ENCODE peak calls at places on chromosome 9, in four cellular contexts. G, K, L and P are unnamed samples.

GRCh38 chr9:94600258-94600657 is 6.6 kb upstream of the FBP2 start:
- DNase-seq in G (no peak), K (no peak), L (no peak), P (no peak)

GRCh38 chr9:131404581-131404980 is 10.7 kb downstream of the PRRC2B start:
- DNase-seq in G (no peak), K (no peak), L (no peak), P (no peak)

GRCh38 chr9:88580961-88581360 is 46.0 kb downstream of the NXNL2 start:
- DNase-seq in G (no peak), K (no peak), L (no peak), P (no peak)

GRCh38 chr9:89277454-89277853 is 33.5 kb upstream of the CKS2 start:
- DNase-seq in G (no peak), K (no peak), L (no peak), P (no peak)

GRCh38 chr9:70080481-70081119 is 37.0 kb downstream of the MAMDC2 start:
- DNase-seq in G (no peak), K (no peak), L (peak; percentile 81), P (peak; percentile 23)

GRCh38 chr9:88741335-88741734 is 206.4 kb downstream of the NXNL2 start:
- DNase-seq in G (no peak), K (no peak), L (no peak), P (no peak)

GRCh38 chr9:80874276-80874675 is 815.1 kb downstream of the TLE1 start:
- DNase-seq in G (no peak), K (no peak), L (no peak), P (no peak)

GRCh38 chr9:16535555-16535954 is 334.9 kb downstream of the BNC2 start:
- DNase-seq in G (no peak), K (no peak), L (no peak), P (no peak)

GRCh38 chr9:116701940-116702642 is 15.0 kb downstream of the TRIM32 start:
- DNase-seq in G (no peak), K (no peak), L (no peak), P (no peak)

GRCh38 chr9:79868532-79869189 is 296.9 kb downstream of the TLE4 start:
- DNase-seq in G (no peak), K (no peak), L (no peak), P (no peak)

GRCh38 chr9:91905237-91905650 is 44.8 kb downstream of the ROR2 start:
- DNase-seq in G (no peak), K (no peak), L (no peak), P (no peak)

GRCh38 chr9:91904541-91905236 is 45.3 kb downstream of the ROR2 start:
- DNase-seq in G (no peak), K (no peak), L (no peak), P (no peak)

GRCh38 chr9:91907387-91908292 is 42.4 kb downstream of the ROR2 start:
- DNase-seq in G (no peak), K (no peak), L (no peak), P (no peak)

GRCh38 chr9:91908293-91908623 is 41.8 kb downstream of the ROR2 start:
- DNase-seq in G (no peak), K (no peak), L (no peak), P (no peak)

DNA sequence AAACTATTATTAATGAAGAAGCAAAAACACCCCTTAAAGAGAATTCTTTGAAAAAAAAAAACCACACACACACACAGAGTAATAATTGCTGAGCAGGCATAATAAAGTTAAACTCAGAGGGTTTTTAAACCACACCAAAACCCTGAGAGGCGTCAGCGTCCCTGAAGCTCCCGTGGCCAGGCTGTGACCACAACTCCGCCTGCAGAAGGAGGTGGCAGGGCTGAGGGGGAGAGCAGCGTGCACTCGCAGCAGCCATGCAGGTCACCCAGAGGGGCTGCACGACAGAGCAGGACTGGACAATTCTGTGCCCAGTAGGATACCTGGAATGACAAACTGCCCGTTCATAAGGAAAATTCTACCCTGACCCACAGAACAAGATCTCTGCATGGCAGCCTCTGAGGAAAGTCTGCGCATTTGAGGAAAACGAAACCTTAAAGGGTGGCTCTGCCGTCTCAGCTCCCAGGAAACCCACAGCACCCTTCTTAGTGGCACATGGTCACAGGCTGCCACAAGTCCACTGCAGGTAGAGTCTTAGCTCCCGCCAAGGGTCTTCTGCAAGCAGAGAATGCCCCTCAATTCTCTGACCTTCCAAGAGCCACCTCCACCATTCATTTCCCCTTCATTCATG is 44.0 kb downstream of the ROR2 start:
- DNase-seq in G (peak; percentile 28), K (peak; percentile 70), L (no peak), P (peak; percentile 8)
- H3K4me3 ChIP-seq in G (peak overlapping the region; percentile 52), K (peak overlapping the region; percentile 73), L (peak overlapping the region; percentile 29), P (peak overlapping the region; percentile 39)

GRCh38 chr9:136403538-136403914 is 3.6 kb upstream of the SNAPC4 start:
- DNase-seq in G (no peak), K (peak; percentile 83), L (no peak), P (no peak)
- H3K4me1 ChIP-seq in G (peaks cover 26% of the 10 kb centered on the region), K (peaks cover 51% of the 10 kb centered on the region), L (no peaks in the 10 kb centered on the region), P (peaks cover 14% of the 10 kb centered on the region)

DNA sequence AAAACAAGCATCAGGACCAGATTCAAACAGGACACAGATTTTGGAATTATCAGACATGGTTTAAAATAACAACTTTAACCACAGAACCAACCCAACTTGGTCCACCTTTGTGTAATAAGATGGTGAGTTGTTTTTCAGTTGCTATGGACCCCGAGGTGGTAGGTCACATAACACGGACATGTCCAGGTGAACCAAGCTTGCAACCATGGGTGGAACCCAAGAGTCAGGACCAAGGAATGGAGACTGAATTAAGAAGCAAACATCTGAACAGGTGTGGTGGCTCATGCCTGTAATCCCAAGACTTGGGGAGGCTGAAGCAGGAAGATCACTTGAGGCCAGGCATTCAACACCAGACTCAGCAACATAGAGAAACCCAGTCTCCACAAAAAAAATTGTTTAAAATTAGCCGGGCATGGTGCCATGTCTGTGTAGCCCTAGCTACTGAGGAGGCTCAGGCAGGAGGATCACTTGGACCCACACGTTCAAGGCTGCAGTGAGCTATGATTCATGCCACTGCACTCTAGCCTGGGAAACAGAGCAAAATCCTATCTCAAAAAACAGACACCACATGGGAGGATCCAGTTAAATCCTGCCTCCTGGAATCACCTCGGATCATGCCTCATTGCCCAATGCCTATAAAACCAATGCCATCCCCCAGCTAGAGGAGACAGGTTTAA is 10.6 kb downstream of the PTBP3 start:
- DNase-seq in G (no peak), K (no peak), L (no peak), P (no peak)
- H3K4me3 ChIP-seq in G (no peak overlapping the region), K (no peak overlapping the region), L (no peak overlapping the region), P (no peak overlapping the region)

DNA sequence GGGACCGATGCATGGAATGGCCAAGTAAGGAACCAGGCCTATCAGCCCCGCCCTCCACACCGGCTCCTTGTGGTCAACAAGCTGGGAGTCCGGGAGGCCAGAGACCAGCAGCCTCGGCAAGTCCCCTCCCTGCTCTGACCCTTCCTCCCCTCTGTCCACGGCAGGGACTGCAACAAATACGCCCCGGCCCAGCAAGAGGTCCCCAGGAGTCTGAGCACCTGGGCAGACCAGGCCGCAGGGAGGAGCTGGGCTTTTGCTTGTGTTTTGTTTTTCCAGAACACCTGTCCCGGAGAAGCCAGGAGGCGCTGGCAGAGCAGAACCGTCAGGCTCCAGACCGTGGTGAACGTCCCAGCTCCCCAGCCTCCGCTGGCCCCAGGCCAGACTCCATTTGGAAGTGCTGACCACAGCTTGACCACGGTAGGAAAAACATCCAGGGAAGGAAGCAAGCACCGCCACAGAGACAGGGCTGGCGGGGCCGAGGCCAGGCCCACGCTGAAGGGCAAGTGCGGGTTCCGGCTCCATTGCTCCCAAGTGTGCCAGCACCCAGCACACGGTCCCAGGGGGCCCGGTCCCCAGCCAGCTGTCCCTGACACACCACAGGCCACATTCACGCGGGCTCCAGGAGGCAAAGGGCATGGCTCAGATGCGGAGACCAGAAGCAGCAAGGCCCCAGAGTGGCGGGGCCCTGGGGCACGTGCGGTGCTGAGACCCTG is 56.6 kb downstream of the VAV2 start:
- DNase-seq in G (peak; percentile 78), K (no peak), L (peak; percentile 83), P (peak; percentile 74)
- H3K4me1 ChIP-seq in G (peaks cover 31% of the 10 kb centered on the region), K (no peaks in the 10 kb centered on the region), L (no peaks in the 10 kb centered on the region), P (peaks cover 3% of the 10 kb centered on the region)

GRCh38 chr9:110578896-110579752 is at the start of gene SVEP1:
- DNase-seq in G (peak; percentile 44), K (no peak), L (no peak), P (peak; percentile 46)

GRCh38 chr9:110575169-110575568 is 4.4 kb downstream of the SVEP1 start:
- DNase-seq in G (no peak), K (no peak), L (peak; percentile 63), P (peak; percentile 14)

GRCh38 chr9:110573305-110573704 is 6.2 kb downstream of the SVEP1 start:
- DNase-seq in G (no peak), K (no peak), L (no peak), P (no peak)

GRCh38 chr9:110578575-110578895 is 1.0 kb downstream of the SVEP1 start:
- DNase-seq in G (no peak), K (no peak), L (no peak), P (no peak)

GRCh38 chr9:110575952-110576351 is 3.6 kb downstream of the SVEP1 start:
- DNase-seq in G (no peak), K (no peak), L (no peak), P (no peak)
- H3K4me3 ChIP-seq in G (no peak overlapping the region), K (no peak overlapping the region), L (no peak overlapping the region), P (peak overlapping the region; percentile 20)

DNA sequence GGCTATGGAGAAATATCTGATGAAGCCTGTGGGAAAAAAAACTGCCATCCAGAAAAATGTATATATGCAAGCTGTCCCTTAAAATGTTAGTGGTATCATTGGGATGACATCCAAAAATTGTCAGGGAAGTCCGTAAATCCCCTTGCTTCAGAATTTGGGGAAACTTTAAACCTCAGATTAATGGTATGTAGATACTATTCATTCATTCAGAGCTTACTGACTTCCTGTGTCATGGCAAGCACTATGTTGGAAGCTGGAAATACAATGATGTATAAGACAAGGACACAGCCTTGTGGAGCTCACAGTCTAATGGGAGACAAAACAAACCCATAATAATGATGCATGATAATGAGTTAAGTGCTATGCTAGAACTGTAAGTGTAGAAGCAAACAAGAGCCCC is 10.9 kb upstream of the MOB3B start:
- DNase-seq in G (no peak), K (no peak), L (no peak), P (no peak)
- H3K4me1 ChIP-seq in G (peaks cover 50% of the 10 kb centered on the region), K (no peaks in the 10 kb centered on the region), L (no peaks in the 10 kb centered on the region), P (peaks cover 24% of the 10 kb centered on the region)

GRCh38 chr9:128091144-128091543 is 23.1 kb downstream of the SLC25A25 start:
- DNase-seq in G (peak; percentile 64), K (no peak), L (peak; percentile 83), P (peak; percentile 48)
- H3K4me3 ChIP-seq in G (peak overlapping the region; percentile 38), K (no peak overlapping the region), L (peak overlapping the region; percentile 3), P (no peak overlapping the region)

GRCh38 chr9:134062461-134063087 is 5.3 kb downstream of the BRD3 start:
- DNase-seq in G (peak; percentile 13), K (no peak), L (no peak), P (no peak)

GRCh38 chr9:134064711-134065110 is 3.1 kb downstream of the BRD3 start:
- DNase-seq in G (no peak), K (peak; percentile 46), L (no peak), P (no peak)

GRCh38 chr9:134063088-134063875 is 4.5 kb downstream of the BRD3 start:
- DNase-seq in G (peak; percentile 13), K (no peak), L (no peak), P (no peak)

GRCh38 chr9:134065720-134066419 is 2.0 kb downstream of the BRD3 start:
- DNase-seq in G (no peak), K (peak; percentile 75), L (no peak), P (no peak)

GRCh38 chr9:134063876-134064450 is 3.9 kb downstream of the BRD3 start:
- DNase-seq in G (no peak), K (no peak), L (no peak), P (no peak)
- H3K4me1 ChIP-seq in G (peaks cover 78% of the 10 kb centered on the region), K (peaks cover 42% of the 10 kb centered on the region), L (no peaks in the 10 kb centered on the region), P (peaks cover 65% of the 10 kb centered on the region)

GRCh38 chr9:21506910-21507795 is 25.0 kb upstream of the IFNE start:
- DNase-seq in G (no peak), K (no peak), L (no peak), P (no peak)
- H3K4me3 ChIP-seq in G (no peak overlapping the region), K (no peak overlapping the region), L (no peak overlapping the region), P (no peak overlapping the region)